ENCODE peak calls at places on chromosomes 4 and X, in eight cellular contexts. J is tibial artery, C is cardiac muscle cell, T is endothelial cell, E is tibial nerve, V is BJ, W is dorsolateral prefrontal cortex, O is HuH-7.5. A is an unnamed sample.

GRCh38 chr4:112840619-112841018 is 203.7 kb downstream of the LARP7 start:
- DNase-seq in J (no peak), C (no peak), T (no peak), E (no peak), V (no peak), W (no peak), O (no peak), A (no peak)

GRCh38 chr4:117831060-117831683 is 203.1 kb upstream of the NDST3 start:
- DNase-seq in J (no peak), C (no peak), T (no peak), E (no peak), V (no peak), W (no peak), O (no peak), A (no peak)

GRCh38 chr4:2048831-2049230 is 10.3 kb upstream of the NAT8L start:
- DNase-seq in J (no peak), C (no peak), T (no peak), E (no peak), V (no peak), W (no peak), O (no peak), A (no peak)

GRCh38 chrX:140393507-140393906 is 111.4 kb downstream of the SOX3 start:
- DNase-seq in J (no peak), C (no peak), T (no peak), E (no peak), V (no peak), W (no peak), O (no peak), A (no peak)

GRCh38 chr4:114658179-114658578 is 59.6 kb downstream of the UGT8 start:
- DNase-seq in J (no peak), C (no peak), T (no peak), E (no peak), V (no peak), W (no peak), O (no peak), A (no peak)

GRCh38 chrX:42274151-42274550 is 350.8 kb upstream of the CASK start:
- DNase-seq in J (no peak), C (no peak), T (no peak), E (no peak), V (no peak), W (no peak), O (no peak), A (no peak)

GRCh38 chrX:129980540-129981206 is 1.8 kb upstream of the BCORL1 start:
- DNase-seq in J (peak; percentile 51), C (peak; percentile 47), T (no peak), E (peak; percentile 10), V (no peak), W (peak; percentile 48), O (no peak), A (no peak)

GRCh38 chr4:109548655-109549054 is 11.4 kb upstream of the MCUB start:
- DNase-seq in J (peak; percentile 31), C (peak; percentile 72), T (no peak), E (no peak), V (no peak), W (no peak), O (no peak), A (peak; percentile 77)

GRCh38 chrX:11097920-11098319 is 13.2 kb upstream of the HCCS start:
- DNase-seq in J (no peak), C (no peak), T (no peak), E (no peak), V (no peak), W (no peak), O (no peak), A (no peak)

GRCh38 chr4:54063737-54064316 is 578 bp downstream of the CHIC2 start:
- DNase-seq in J (peak; percentile 41), C (no peak), T (peak; percentile 38), E (peak; percentile 30), V (no peak), W (peak; percentile 48), O (peak; percentile 58), A (peak; percentile 3)

GRCh38 chrX:129318375-129318774 is 204.9 kb downstream of the SMARCA1 start:
- DNase-seq in J (no peak), C (peak; percentile 32), T (peak; percentile 4), E (no peak), V (no peak), W (no peak), O (no peak), A (peak; percentile 27)

GRCh38 chr4:169557061-169557636 is 55.2 kb downstream of the NEK1 start:
- DNase-seq in J (no peak), C (no peak), T (no peak), E (no peak), V (no peak), W (no peak), O (no peak), A (no peak)

GRCh38 chr4:173189117-173189693 is 20.6 kb downstream of the GALNT7 start:
- DNase-seq in J (no peak), C (peak; percentile 41), T (no peak), E (no peak), V (no peak), W (no peak), O (no peak), A (no peak)

GRCh38 chrX:10190367-10190766 is 33.6 kb downstream of the CLCN4 start:
- DNase-seq in J (peak; percentile 41), C (peak; percentile 84), T (no peak), E (peak; percentile 50), V (no peak), W (no peak), O (peak; percentile 36), A (peak; percentile 77)

GRCh38 chr4:107774681-107775080 is 50.1 kb upstream of the SGMS2 start:
- DNase-seq in J (no peak), C (peak; percentile 58), T (no peak), E (no peak), V (no peak), W (no peak), O (no peak), A (no peak)